ENCODE peak calls at places on chromosome 2, in six cellular contexts. Y, B, V, D, R and C are unnamed samples.

GRCh38 chr2:16051046-16051489 is 110.7 kb downstream of the MYCN start:
- DNase-seq in Y (no peak), B (no peak), V (no peak), D (no peak), R (no peak), C (no peak)

GRCh38 chr2:101533611-101534601 is 59.0 kb upstream of the RFX8 start:
- DNase-seq in Y (no peak), B (no peak), V (peak; percentile 54), D (no peak), R (no peak), C (no peak)

GRCh38 chr2:98912957-98913915 is 22.8 kb downstream of the CRACDL start:
- DNase-seq in Y (no peak), B (no peak), V (peak; percentile 83), D (no peak), R (no peak), C (no peak)

GRCh38 chr2:168700615-168701245 is 101.7 kb upstream of the NOSTRIN start:
- DNase-seq in Y (no peak), B (no peak), V (peak; percentile 79), D (no peak), R (no peak), C (no peak)

GRCh38 chr2:10552871-10553245 is 104.7 kb upstream of the ODC1 start:
- DNase-seq in Y (no peak), B (no peak), V (no peak), D (no peak), R (no peak), C (no peak)

GRCh38 chr2:61670591-61671503 is 132.7 kb upstream of the XPO1 start:
- DNase-seq in Y (peak; percentile 63), B (peak; percentile 42), V (peak; percentile 47), D (peak; percentile 77), R (no peak), C (no peak)

GRCh38 chr2:168526641-168527040 is 70.6 kb downstream of the CERS6 start:
- DNase-seq in Y (peak; percentile 70), B (no peak), V (no peak), D (peak; percentile 47), R (no peak), C (no peak)

GRCh38 chr2:75579186-75579585 is 18.4 kb upstream of the EVA1A start:
- DNase-seq in Y (no peak), B (no peak), V (no peak), D (no peak), R (no peak), C (no peak)

GRCh38 chr2:232984451-232985207 is 28.4 kb downstream of the NGEF start:
- DNase-seq in Y (no peak), B (no peak), V (no peak), D (no peak), R (no peak), C (no peak)

GRCh38 chr2:150732064-150732463 is 244.6 kb upstream of the RND3 start:
- DNase-seq in Y (no peak), B (no peak), V (peak; percentile 82), D (no peak), R (no peak), C (peak; percentile 24)

GRCh38 chr2:22694856-22695255 is 690.1 kb upstream of the KLHL29 start:
- DNase-seq in Y (no peak), B (no peak), V (no peak), D (no peak), R (no peak), C (no peak)

GRCh38 chr2:196607073-196607472 is 32.4 kb upstream of the CCDC150 start:
- DNase-seq in Y (no peak), B (no peak), V (peak; percentile 14), D (no peak), R (no peak), C (no peak)

GRCh38 chr2:231713738-231714638 is 5.7 kb downstream of the PTMA start:
- DNase-seq in Y (peak; percentile 91), B (peak; percentile 88), V (peak; percentile 84), D (peak; percentile 93), R (peak; percentile 92), C (peak; percentile 72)

GRCh38 chr2:38376346-38376682 is 759 bp downstream of the ATL2 start:
- DNase-seq in Y (no peak), B (peak; percentile 94), V (peak; percentile 74), D (peak; percentile 61), R (no peak), C (no peak)

GRCh38 chr2:208980321-208980720 is 443.5 kb upstream of the MAP2 start:
- DNase-seq in Y (no peak), B (no peak), V (no peak), D (no peak), R (no peak), C (no peak)

GRCh38 chr2:213157242-213157641 is 5.8 kb upstream of the IKZF2 start:
- DNase-seq in Y (no peak), B (no peak), V (no peak), D (no peak), R (no peak), C (no peak)

GRCh38 chr2:213119061-213119809 is 32.2 kb downstream of the IKZF2 start:
- DNase-seq in Y (no peak), B (no peak), V (peak; percentile 88), D (no peak), R (peak; percentile 16), C (peak; percentile 24)

GRCh38 chr2:224194161-224194560 is 155.1 kb upstream of the SERPINE2 start:
- DNase-seq in Y (no peak), B (no peak), V (no peak), D (no peak), R (no peak), C (no peak)
- H3K9me3 ChIP-seq in Y (no peaks in the 10 kb centered on the region), B (peaks cover 16% of the 10 kb centered on the region), V (no peaks in the 10 kb centered on the region), D (no peaks in the 10 kb centered on the region), R (no peaks in the 10 kb centered on the region), C (peaks cover 3% of the 10 kb centered on the region)

GRCh38 chr2:68770271-68771111 is 35.9 kb downstream of the ARHGAP25 start:
- DNase-seq in Y (no peak), B (no peak), V (peak; percentile 56), D (no peak), R (no peak), C (no peak)

GRCh38 chr2:68769586-68770270 is 35.1 kb downstream of the ARHGAP25 start:
- DNase-seq in Y (no peak), B (no peak), V (peak; percentile 47), D (no peak), R (no peak), C (no peak)

GRCh38 chr2:68771211-68771721 is 36.7 kb downstream of the ARHGAP25 start:
- DNase-seq in Y (no peak), B (no peak), V (peak; percentile 68), D (no peak), R (no peak), C (no peak)

GRCh38 chr2:68774569-68775271 is 40.1 kb downstream of the ARHGAP25 start:
- DNase-seq in Y (peak; percentile 78), B (no peak), V (peak; percentile 13), D (peak; percentile 68), R (peak; percentile 92), C (no peak)

DNA sequence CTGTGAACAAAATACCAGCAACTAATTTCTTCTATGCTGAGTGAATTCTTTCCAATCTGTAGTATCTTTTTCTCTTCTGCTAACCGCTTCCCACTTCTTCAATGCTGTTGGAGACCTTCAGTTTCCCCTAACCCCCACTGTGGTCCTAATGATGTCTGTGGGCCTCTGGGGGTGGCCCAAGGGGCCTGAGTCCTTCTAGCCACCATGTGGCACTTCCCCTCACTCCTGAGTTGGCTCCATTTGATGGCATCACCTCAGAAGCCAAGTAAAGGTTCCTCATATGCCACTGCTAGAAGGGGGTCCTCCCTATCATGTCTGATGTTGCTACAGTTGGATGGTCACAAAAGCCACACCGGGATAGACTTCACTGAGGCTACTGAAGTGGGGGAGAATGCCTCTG is 37.5 kb downstream of the ARHGAP25 start:
- DNase-seq in Y (no peak), B (no peak), V (no peak), D (no peak), R (no peak), C (no peak)
- H3K4me3 ChIP-seq in Y (no peak overlapping the region), B (no peak overlapping the region), V (no peak overlapping the region), D (no peak overlapping the region), R (no peak overlapping the region), C (no peak overlapping the region)

GRCh38 chr2:188158337-188159100 is 133.2 kb upstream of the GULP1 start:
- DNase-seq in Y (no peak), B (no peak), V (peak; percentile 9), D (no peak), R (no peak), C (no peak)

DNA sequence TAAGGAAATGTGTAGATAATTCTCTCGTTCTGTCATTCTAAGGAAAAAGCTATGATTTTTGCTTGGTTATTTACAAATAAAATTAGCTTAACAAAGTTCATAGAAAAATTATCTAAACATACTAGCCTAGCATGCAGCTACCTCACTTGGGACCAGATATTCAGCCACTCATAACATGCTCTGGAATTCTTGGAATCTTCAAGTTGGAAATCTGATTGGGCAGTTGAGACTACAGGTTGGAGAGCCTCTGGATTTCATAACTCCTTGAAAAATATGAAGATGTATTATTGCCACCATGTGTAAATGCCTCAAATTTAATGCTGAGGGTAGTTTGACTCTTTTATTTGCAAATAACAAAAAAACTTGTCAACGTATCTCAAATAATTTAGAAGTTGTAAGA is 132.2 kb upstream of the GULP1 start:
- DNase-seq in Y (no peak), B (no peak), V (no peak), D (no peak), R (no peak), C (no peak)
- H3K27ac ChIP-seq in Y (no peak overlapping the region), B (no peak overlapping the region), V (no peak overlapping the region), D (no peak overlapping the region), R (no peak overlapping the region), C (no peak overlapping the region)

GRCh38 chr2:200148366-200148765 is 158.1 kb upstream of the SPATS2L start:
- DNase-seq in Y (no peak), B (no peak), V (no peak), D (no peak), R (no peak), C (no peak)
- H3K9me3 ChIP-seq in Y (no peaks in the 10 kb centered on the region), B (peaks cover 17% of the 10 kb centered on the region), V (no peaks in the 10 kb centered on the region), D (peaks cover 5% of the 10 kb centered on the region), R (no peaks in the 10 kb centered on the region), C (peaks cover 7% of the 10 kb centered on the region)

DNA sequence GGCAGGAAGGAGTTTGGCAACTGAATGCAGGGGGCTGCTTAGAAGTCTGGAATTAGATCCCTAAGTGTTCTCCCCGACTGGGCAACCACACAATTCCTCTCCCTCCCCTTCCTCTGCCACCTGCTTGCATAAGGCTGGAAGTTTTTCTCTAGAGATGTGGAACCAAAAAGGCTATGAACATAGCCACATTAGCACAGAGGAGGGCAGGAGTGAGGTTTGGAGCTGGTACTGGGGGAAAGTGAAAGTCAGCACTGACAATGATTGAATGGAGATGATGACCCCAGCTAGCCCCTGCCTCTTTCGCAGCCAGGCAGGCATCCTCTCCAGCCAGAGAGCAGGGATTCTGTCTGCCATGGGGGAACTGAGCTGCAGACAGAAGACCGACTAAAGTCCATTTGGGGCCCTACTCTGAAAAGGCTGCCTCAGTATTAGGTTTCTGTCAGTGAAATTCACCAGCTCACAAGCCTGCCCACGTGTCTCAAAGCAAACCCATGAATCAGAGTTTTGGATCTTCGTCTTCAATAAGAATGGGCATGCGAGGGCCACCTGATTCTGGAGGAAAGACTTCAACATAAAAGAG is 87.9 kb upstream of the ITGA6 start:
- DNase-seq in Y (no peak), B (no peak), V (peak; percentile 36), D (peak; percentile 44), R (no peak), C (no peak)
- H3K4me3 ChIP-seq in Y (no peak overlapping the region), B (no peak overlapping the region), V (no peak overlapping the region), D (no peak overlapping the region), R (no peak overlapping the region), C (no peak overlapping the region)